ENCODE peak calls at places on chromosomes 2 and 18, in ten cellular contexts. One of them, this sample, is unnamed.

GRCh38 chr18:75183973-75184372 is 25.0 kb downstream of the PTGR3 start:
- DNase-seq in LoVo: no peak
- DNase-seq in kidney: peak; percentile 84
- DNase-seq in AG08396: no peak
- DNase-seq in NCI-H2081: no peak
- DNase-seq in activated CD4-positive, alpha-beta T cell treated with anti-CD3 and anti-CD28 coated beads, Interleukin-2, amount 50 U/mL, for 24 hours: no peak
- DNase-seq in ELF-1: no peak
- DNase-seq in GM04503: no peak
- DNase-seq in NCI-H1417: no peak
- DNase-seq in Calu3: no peak
- DNase-seq in this sample: no peak

GRCh38 chr2:97945791-97946190 is 50.0 kb downstream of the TMEM131 start:
- DNase-seq in LoVo: no peak
- DNase-seq in kidney: no peak
- DNase-seq in AG08396: no peak
- DNase-seq in NCI-H2081: no peak
- DNase-seq in activated CD4-positive, alpha-beta T cell treated with anti-CD3 and anti-CD28 coated beads, Interleukin-2, amount 50 U/mL, for 24 hours: no peak
- DNase-seq in ELF-1: no peak
- DNase-seq in GM04503: no peak
- DNase-seq in NCI-H1417: no peak
- DNase-seq in Calu3: no peak
- DNase-seq in this sample: no peak

GRCh38 chr2:160278889-160279196 is 78.8 kb upstream of the ITGB6 start:
- DNase-seq in LoVo: no peak
- DNase-seq in kidney: no peak
- DNase-seq in AG08396: peak; percentile 24
- DNase-seq in NCI-H2081: no peak
- DNase-seq in activated CD4-positive, alpha-beta T cell treated with anti-CD3 and anti-CD28 coated beads, Interleukin-2, amount 50 U/mL, for 24 hours: no peak
- DNase-seq in ELF-1: peak; percentile 10
- DNase-seq in GM04503: no peak
- DNase-seq in NCI-H1417: no peak
- DNase-seq in Calu3: no peak
- DNase-seq in this sample: no peak

GRCh38 chr2:47339745-47340541 is 63.0 kb upstream of the MSH2 start:
- DNase-seq in LoVo: peak; percentile 77
- DNase-seq in kidney: peak; percentile 82
- DNase-seq in AG08396: no peak
- DNase-seq in NCI-H2081: peak; percentile 69
- DNase-seq in activated CD4-positive, alpha-beta T cell treated with anti-CD3 and anti-CD28 coated beads, Interleukin-2, amount 50 U/mL, for 24 hours: no peak
- DNase-seq in ELF-1: peak; percentile 68
- DNase-seq in GM04503: no peak
- DNase-seq in NCI-H1417: peak; percentile 83
- DNase-seq in Calu3: peak; percentile 84
- DNase-seq in this sample: no peak

GRCh38 chr2:12897181-12897580 is 180.4 kb downstream of the TRIB2 start:
- DNase-seq in LoVo: no peak
- DNase-seq in kidney: no peak
- DNase-seq in AG08396: no peak
- DNase-seq in NCI-H2081: no peak
- DNase-seq in activated CD4-positive, alpha-beta T cell treated with anti-CD3 and anti-CD28 coated beads, Interleukin-2, amount 50 U/mL, for 24 hours: no peak
- DNase-seq in ELF-1: no peak
- DNase-seq in GM04503: no peak
- DNase-seq in NCI-H1417: no peak
- DNase-seq in Calu3: no peak
- DNase-seq in this sample: no peak

GRCh38 chr18:33181016-33181415 is 259.5 kb downstream of the CCDC178 start:
- DNase-seq in LoVo: no peak
- DNase-seq in kidney: no peak
- DNase-seq in AG08396: no peak
- DNase-seq in NCI-H2081: no peak
- DNase-seq in activated CD4-positive, alpha-beta T cell treated with anti-CD3 and anti-CD28 coated beads, Interleukin-2, amount 50 U/mL, for 24 hours: no peak
- DNase-seq in ELF-1: no peak
- DNase-seq in GM04503: no peak
- DNase-seq in NCI-H1417: no peak
- DNase-seq in Calu3: no peak
- DNase-seq in this sample: no peak

GRCh38 chr2:113978524-113979171 is 88.8 kb downstream of the ACTR3 start:
- DNase-seq in LoVo: no peak
- DNase-seq in kidney: peak; percentile 77
- DNase-seq in AG08396: no peak
- DNase-seq in NCI-H2081: no peak
- DNase-seq in activated CD4-positive, alpha-beta T cell treated with anti-CD3 and anti-CD28 coated beads, Interleukin-2, amount 50 U/mL, for 24 hours: no peak
- DNase-seq in ELF-1: no peak
- DNase-seq in GM04503: no peak
- DNase-seq in NCI-H1417: no peak
- DNase-seq in Calu3: no peak
- DNase-seq in this sample: no peak

GRCh38 chr2:40034198-40034597 is 255.1 kb upstream of the THUMPD2 start:
- DNase-seq in LoVo: no peak
- DNase-seq in kidney: no peak
- DNase-seq in AG08396: peak; percentile 55
- DNase-seq in NCI-H2081: no peak
- DNase-seq in activated CD4-positive, alpha-beta T cell treated with anti-CD3 and anti-CD28 coated beads, Interleukin-2, amount 50 U/mL, for 24 hours: no peak
- DNase-seq in ELF-1: no peak
- DNase-seq in GM04503: peak; percentile 91
- DNase-seq in NCI-H1417: no peak
- DNase-seq in Calu3: no peak
- DNase-seq in this sample: no peak

GRCh38 chr2:209577376-209578357 is 153.8 kb downstream of the MAP2 start:
- DNase-seq in LoVo: no peak
- DNase-seq in kidney: no peak
- DNase-seq in AG08396: no peak
- DNase-seq in NCI-H2081: peak; percentile 40
- DNase-seq in activated CD4-positive, alpha-beta T cell treated with anti-CD3 and anti-CD28 coated beads, Interleukin-2, amount 50 U/mL, for 24 hours: no peak
- DNase-seq in ELF-1: peak; percentile 4
- DNase-seq in GM04503: no peak
- DNase-seq in NCI-H1417: peak; percentile 37
- DNase-seq in Calu3: peak; percentile 20
- DNase-seq in this sample: no peak

GRCh38 chr2:88880441-88880953 is 189.0 kb downstream of the RPIA start:
- DNase-seq in LoVo: peak; percentile 59
- DNase-seq in kidney: no peak
- DNase-seq in AG08396: peak; percentile 59
- DNase-seq in NCI-H2081: peak; percentile 69
- DNase-seq in activated CD4-positive, alpha-beta T cell treated with anti-CD3 and anti-CD28 coated beads, Interleukin-2, amount 50 U/mL, for 24 hours: no peak
- DNase-seq in ELF-1: peak; percentile 41
- DNase-seq in GM04503: peak; percentile 10
- DNase-seq in NCI-H1417: peak; percentile 28
- DNase-seq in Calu3: peak; percentile 61
- DNase-seq in this sample: no peak

This sample was measured in lower lobe of right lung.